ENCODE peak calls at places on chromosomes 5 and 9, in eight cellular contexts. One of them, this sample, is unnamed.

GRCh38 chr5:164127527-164127926 is 622.1 kb downstream of the MAT2B start:
- DNase-seq in right lobe of liver: no peak
- DNase-seq in WTC11: no peak
- DNase-seq in endothelial cell: no peak
- DNase-seq in NCI-H2029 treated with DMSO at 0.1 percent for 48 hours: no peak
- DNase-seq in ACHN: no peak
- DNase-seq in T1000: no peak
- DNase-seq in A549: no peak
- DNase-seq in this sample: no peak

GRCh38 chr5:73482383-73483193 is 15.7 kb upstream of the BTF3 start:
- DNase-seq in WTC11: no peak
- DNase-seq in NCI-H2029 treated with DMSO at 0.1 percent for 48 hours: peak; percentile 81
- DNase-seq in ACHN: no peak
- DNase-seq in A549: no peak
- DNase-seq in right lobe of liver: no peak
- DNase-seq in endothelial cell: no peak
- DNase-seq in T1000: no peak
- DNase-seq in this sample: no peak

GRCh38 chr5:179204572-179204971 is 140.7 kb downstream of the ADAMTS2 start:
- DNase-seq in ACHN: no peak
- DNase-seq in T1000: no peak
- DNase-seq in NCI-H2029 treated with DMSO at 0.1 percent for 48 hours: no peak
- DNase-seq in endothelial cell: no peak
- DNase-seq in WTC11: no peak
- DNase-seq in right lobe of liver: no peak
- DNase-seq in A549: no peak
- DNase-seq in this sample: no peak

GRCh38 chr5:55904152-55904551 is 53.0 kb downstream of the IL31RA start:
- DNase-seq in right lobe of liver: no peak
- DNase-seq in A549: no peak
- DNase-seq in NCI-H2029 treated with DMSO at 0.1 percent for 48 hours: no peak
- DNase-seq in ACHN: no peak
- DNase-seq in WTC11: no peak
- DNase-seq in endothelial cell: no peak
- DNase-seq in T1000: no peak
- DNase-seq in this sample: no peak

GRCh38 chr5:39624890-39625289 is 200.1 kb upstream of the DAB2 start:
- DNase-seq in right lobe of liver: no peak
- DNase-seq in WTC11: no peak
- DNase-seq in endothelial cell: no peak
- DNase-seq in T1000: no peak
- DNase-seq in ACHN: peak; percentile 4
- DNase-seq in NCI-H2029 treated with DMSO at 0.1 percent for 48 hours: no peak
- DNase-seq in A549: no peak
- DNase-seq in this sample: no peak

GRCh38 chr5:166382031-166382430 is 1909.4 kb upstream of the WWC1 start:
- DNase-seq in WTC11: peak; percentile 41
- DNase-seq in endothelial cell: no peak
- DNase-seq in right lobe of liver: no peak
- DNase-seq in ACHN: no peak
- DNase-seq in T1000: no peak
- DNase-seq in NCI-H2029 treated with DMSO at 0.1 percent for 48 hours: no peak
- DNase-seq in A549: no peak
- DNase-seq in this sample: no peak

GRCh38 chr9:69798737-69799136 is 21.9 kb upstream of the CFAP95 start:
- DNase-seq in WTC11: no peak
- DNase-seq in endothelial cell: no peak
- DNase-seq in ACHN: no peak
- DNase-seq in T1000: no peak
- DNase-seq in right lobe of liver: no peak
- DNase-seq in A549: no peak
- DNase-seq in NCI-H2029 treated with DMSO at 0.1 percent for 48 hours: peak; percentile 34
- DNase-seq in this sample: peak; percentile 59

GRCh38 chr9:78898239-78898638 is 601.3 kb downstream of the PSAT1 start:
- DNase-seq in right lobe of liver: no peak
- DNase-seq in endothelial cell: no peak
- DNase-seq in NCI-H2029 treated with DMSO at 0.1 percent for 48 hours: no peak
- DNase-seq in A549: no peak
- DNase-seq in T1000: no peak
- DNase-seq in ACHN: no peak
- DNase-seq in WTC11: no peak
- DNase-seq in this sample: no peak

GRCh38 chr9:33297455-33297854 is 7.1 kb downstream of the NFX1 start:
- DNase-seq in T1000: no peak
- DNase-seq in endothelial cell: no peak
- DNase-seq in A549: no peak
- DNase-seq in right lobe of liver: peak; percentile 52
- DNase-seq in WTC11: no peak
- DNase-seq in ACHN: no peak
- DNase-seq in NCI-H2029 treated with DMSO at 0.1 percent for 48 hours: peak; percentile 14
- DNase-seq in this sample: peak; percentile 16

GRCh38 chr5:169534311-169534880 is 49.2 kb upstream of the SPDL1 start:
- DNase-seq in NCI-H2029 treated with DMSO at 0.1 percent for 48 hours: no peak
- DNase-seq in WTC11: no peak
- DNase-seq in A549: no peak
- DNase-seq in endothelial cell: no peak
- DNase-seq in ACHN: no peak
- DNase-seq in T1000: no peak
- DNase-seq in right lobe of liver: no peak
- DNase-seq in this sample: no peak

GRCh38 chr5:35819656-35820055 is 37.0 kb upstream of the IL7R start:
- DNase-seq in ACHN: no peak
- DNase-seq in T1000: no peak
- DNase-seq in WTC11: no peak
- DNase-seq in endothelial cell: no peak
- DNase-seq in right lobe of liver: no peak
- DNase-seq in NCI-H2029 treated with DMSO at 0.1 percent for 48 hours: no peak
- DNase-seq in A549: no peak
- DNase-seq in this sample: no peak

This sample was measured in epithelial cell of esophagus.